ENCODE peak calls at places on chromosome 20, in four cellular contexts. M is neural progenitor cell, Y is esophagus muscularis mucosa, F is gastrocnemius medialis. L is an unnamed sample. For H3K36me3, the result is how much of the 10 kb centered on the place peaks cover.

GRCh38 chr20:10619427-10619826 is 54.4 kb downstream of the JAG1 start:
- DNase-seq in Y (no peak), M (peak), F (no peak), L (no peak)

GRCh38 chr20:17533396-17533795 is 2.2 kb upstream of the BFSP1 start:
- DNase-seq in F (no peak), M (peak), Y (no peak), L (no peak)

GRCh38 chr20:40457404-40457803 is 231.6 kb downstream of the MAFB start:
- DNase-seq in F (no peak), M (peak), Y (peak), L (no peak)

GRCh38 chr20:58051367-58051766 is 177.1 kb downstream of the ANKRD60 start:
- DNase-seq in F (no peak), M (no peak), Y (no peak), L (no peak)

GRCh38 chr20:47464380-47465101 is 37.1 kb upstream of the NCOA3 start:
- DNase-seq in F (peak), M (no peak), Y (no peak), L (peak)

GRCh38 chr20:36315545-36316351 is 9.6 kb downstream of the DLGAP4 start:
- DNase-seq in Y (no peak), F (no peak), M (no peak), L (no peak)

GRCh38 chr20:24693466-24694156 is 224.2 kb downstream of the SYNDIG1 start:
- DNase-seq in Y (no peak), M (no peak), F (no peak), L (no peak)

GRCh38 chr20:60765821-60766403 is 486.1 kb upstream of the CDH4 start:
- DNase-seq in Y (peak), M (no peak), F (no peak), L (no peak)

GRCh38 chr20:2521369-2522305 is 12.9 kb upstream of the ZNF343 start:
- DNase-seq in F (no peak), M (peak), Y (peak), L (no peak)

GRCh38 chr20:25984933-25985332 is 288.3 kb upstream of the ZNF337 start:
- DNase-seq in M (no peak), Y (no peak), F (no peak), L (no peak)

GRCh38 chr20:62347445-62347844 is 19.7 kb downstream of the LAMA5 start:
- DNase-seq in M (no peak), Y (no peak), F (peak), L (no peak)

GRCh38 chr20:62346398-62347150 is 20.5 kb downstream of the LAMA5 start:
- DNase-seq in F (no peak), M (no peak), Y (no peak), L (no peak)

GRCh38 chr20:62347151-62347404 is 20.0 kb downstream of the LAMA5 start:
- DNase-seq in F (no peak), M (no peak), Y (no peak), L (no peak)

GRCh38 chr20:62344782-62345181 is 22.3 kb downstream of the LAMA5 start:
- DNase-seq in F (no peak), Y (no peak), M (no peak), L (no peak)

GRCh38 chr20:62345681-62346370 is 21.3 kb downstream of the LAMA5 start:
- DNase-seq in F (no peak), M (no peak), Y (no peak), L (no peak)
- H3K36me3 ChIP-seq in F (under half), M (under half), Y (half or more), L (half or more)

GRCh38 chr20:952196-952795 is 36.2 kb upstream of the ANGPT4 start:
- DNase-seq in M (no peak), F (no peak), Y (no peak), L (no peak)

GRCh38 chr20:955111-955510 is 39.0 kb upstream of the ANGPT4 start:
- DNase-seq in F (no peak), M (no peak), Y (no peak), L (peak)

GRCh38 chr20:951384-952169 is 35.4 kb upstream of the ANGPT4 start:
- DNase-seq in M (no peak), Y (no peak), F (no peak), L (peak)

GRCh38 chr20:955656-956055 is 39.5 kb upstream of the ANGPT4 start:
- DNase-seq in M (no peak), Y (no peak), F (no peak), L (no peak)

DNA sequence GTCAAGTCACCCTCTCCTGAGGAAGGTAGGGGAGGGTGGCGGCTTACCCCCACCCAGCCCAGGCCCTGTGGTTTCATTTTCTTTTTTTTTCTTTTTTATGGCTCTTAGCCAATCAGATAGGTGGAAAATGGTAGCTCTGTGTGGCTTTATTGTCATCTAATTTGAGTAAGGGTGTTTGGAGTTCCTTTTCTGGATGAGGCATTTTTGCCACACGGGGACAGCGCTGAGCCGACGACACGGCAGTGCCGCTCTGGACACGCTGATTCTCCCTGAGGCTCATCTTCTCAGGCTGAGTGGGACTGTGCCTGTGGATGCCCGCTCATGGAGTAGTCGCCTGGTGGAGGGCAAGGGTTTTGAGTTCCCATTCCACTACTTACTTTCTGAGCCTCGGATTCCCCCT is 37.6 kb upstream of the ANGPT4 start:
- DNase-seq in F (no peak), M (peak), Y (no peak), L (peak)
- TF ChIP-seq CTCF in F (no peak), M (peak), Y (no peak), L (peak)

GRCh38 chr20:31695849-31696804 is 26.5 kb downstream of the BCL2L1 start:
- DNase-seq in M (no peak), Y (no peak), F (no peak), L (peak)
- H3K27ac ChIP-seq in M (no peak), Y (peak), F (peak), L (peak)

GRCh38 chr20:44901972-44902371 is 7.9 kb upstream of the PABPC1L start:
- DNase-seq in Y (no peak), M (no peak), F (no peak), L (no peak)

GRCh38 chr20:44909872-44910689 is at the start of gene PABPC1L:
- DNase-seq in F (no peak), M (peak), Y (no peak), L (peak)

GRCh38 chr20:44908987-44909871 is 631 bp upstream of the PABPC1L start:
- DNase-seq in F (no peak), Y (no peak), M (peak), L (no peak)

GRCh38 chr20:44900231-44900854 is 9.5 kb upstream of the PABPC1L start:
- DNase-seq in Y (no peak), M (no peak), F (no peak), L (no peak)

GRCh38 chr20:44904377-44904776 is 5.5 kb upstream of the PABPC1L start:
- DNase-seq in Y (no peak), M (no peak), F (no peak), L (no peak)
- H3K36me3 ChIP-seq in Y (half or more), M (under half), F (half or more), L (half or more)

GRCh38 chr20:14193885-14194284 is 143.5 kb downstream of the FLRT3 start:
- DNase-seq in M (peak), Y (no peak), F (no peak), L (no peak)
- TF ChIP-seq CTCF in M (peak), Y (no peak), F (no peak), L (no peak)

L was measured in tibial artery.